ENCODE peak calls at places on chromosomes 11 and 22, in five cellular contexts. O, V, H, T and S are unnamed samples.

GRCh38 chr11:65658174-65659021 is 4.3 kb downstream of the RELA start:
- DNase-seq in O (no peak), V (no peak), H (no peak), T (no peak), S (no peak)

GRCh38 chr11:21865541-21865940 is 327.3 kb upstream of the ANO5 start:
- DNase-seq in O (no peak), V (no peak), H (no peak), T (no peak), S (no peak)

GRCh38 chr11:21446939-21447590 is 745.8 kb upstream of the ANO5 start:
- DNase-seq in O (no peak), V (no peak), H (no peak), T (no peak), S (no peak)

GRCh38 chr11:44681698-44682097 is 45.1 kb upstream of the TSPAN18 start:
- DNase-seq in O (no peak), V (no peak), H (no peak), T (peak), S (no peak)

GRCh38 chr11:975824-976223 is 50.2 kb downstream of the AP2A2 start:
- DNase-seq in O (peak), V (no peak), H (peak), T (peak), S (no peak)

GRCh38 chr11:12214751-12215150 is 104.4 kb downstream of the MICAL2 start:
- DNase-seq in O (no peak), V (no peak), H (no peak), T (peak), S (no peak)

GRCh38 chr11:86869966-86870570 is 69.7 kb downstream of the PRSS23 start:
- DNase-seq in O (peak), V (no peak), H (peak), T (peak), S (peak)

GRCh38 chr11:32450372-32450771 is 15.0 kb upstream of the WT1 start:
- DNase-seq in O (no peak), V (no peak), H (no peak), T (no peak), S (no peak)

GRCh38 chr11:66346476-66347424 is 679 bp downstream of the B4GAT1 start:
- DNase-seq in O (no peak), V (no peak), H (no peak), T (no peak), S (no peak)

GRCh38 chr11:9750551-9750950 is 86.7 kb downstream of the SWAP70 start:
- DNase-seq in O (no peak), V (no peak), H (no peak), T (no peak), S (no peak)

GRCh38 chr22:20912494-20912893 is 4.7 kb upstream of the CRKL start:
- DNase-seq in O (no peak), V (no peak), H (no peak), T (no peak), S (no peak)

GRCh38 chr22:20567371-20567847 is 60.0 kb downstream of the MED15 start:
- DNase-seq in O (no peak), V (no peak), H (no peak), T (no peak), S (no peak)

GRCh38 chr11:83092488-83093384 is 21.0 kb upstream of the RAB30 start:
- DNase-seq in O (no peak), V (no peak), H (peak), T (no peak), S (no peak)

GRCh38 chr11:93652161-93652597 is 9.3 kb upstream of the CEP295 start:
- DNase-seq in O (peak), V (no peak), H (peak), T (peak), S (no peak)